ENCODE peak calls at places on chromosome 12, in eight cellular contexts. G is NCI-H510A treated with DMSO at 0.1 percent for 48 hours, M is heart right ventricle, I is globus pallidus, F is GM23248, Q is T47D, K is mucosa of descending colon, O is WTC11. Z is an unnamed sample.

GRCh38 chr12:123931686-123932321 is 40.8 kb downstream of the CCDC92 start:
- DNase-seq in G (no peak), M (no peak), I (no peak), F (no peak), Q (no peak), K (no peak), O (no peak), Z (no peak)

GRCh38 chr12:43349863-43350262 is 202.1 kb downstream of the ADAMTS20 start:
- DNase-seq in G (no peak), M (no peak), I (no peak), F (peak), Q (no peak), K (no peak), O (no peak), Z (no peak)

GRCh38 chr12:72271401-72271740 is 799 bp upstream of the TRHDE start:
- DNase-seq in G (peak), M (peak), I (peak), F (peak), Q (no peak), K (no peak), O (peak), Z (no peak)

GRCh38 chr12:89244536-89244935 is 107.8 kb downstream of the DUSP6 start:
- DNase-seq in G (no peak), M (no peak), I (no peak), F (peak), Q (no peak), K (no peak), O (no peak), Z (no peak)

GRCh38 chr12:86421333-86421732 is 165.1 kb upstream of the MGAT4C start:
- DNase-seq in G (no peak), M (no peak), I (no peak), F (no peak), Q (no peak), K (no peak), O (no peak), Z (no peak)

GRCh38 chr12:31003861-31004640 is 69.6 kb upstream of the DDX11 start:
- DNase-seq in G (no peak), M (no peak), I (no peak), F (no peak), Q (no peak), K (no peak), O (peak), Z (no peak)

GRCh38 chr12:47121146-47121545 is 41.4 kb upstream of the AMIGO2 start:
- DNase-seq in G (no peak), M (no peak), I (no peak), F (peak), Q (no peak), K (no peak), O (no peak), Z (no peak)

GRCh38 chr12:16515666-16516065 is 90.3 kb downstream of the LMO3 start:
- DNase-seq in G (no peak), M (no peak), I (no peak), F (peak), Q (no peak), K (no peak), O (no peak), Z (no peak)

GRCh38 chr12:737117-737739 is 15.2 kb upstream of the WNK1 start:
- DNase-seq in G (no peak), M (no peak), I (no peak), F (no peak), Q (no peak), K (no peak), O (no peak), Z (no peak)

Z was measured in midbrain.